ENCODE peak calls at places on chromosomes 5 and 9, in four cellular contexts. N is K562, B is GM12878, G is HepG2. J is an unnamed sample.

GRCh38 chr5:35743644-35744043 is 113.0 kb upstream of the IL7R start:
- DNase-seq in N (no peak), B (no peak), G (no peak), J (no peak)

GRCh38 chr9:93203713-93204469 is 20.0 kb downstream of the WNK2 start:
- DNase-seq in N (no peak), B (no peak), G (no peak), J (no peak)

GRCh38 chr9:91536211-91536691 is 112.6 kb upstream of the NFIL3 start:
- DNase-seq in N (no peak), B (no peak), G (peak; percentile 41), J (no peak)

GRCh38 chr9:36980148-36980974 is 53.7 kb downstream of the PAX5 start:
- DNase-seq in N (peak; percentile 24), B (no peak), G (no peak), J (peak; percentile 53)

GRCh38 chr5:59698207-59698606 is 195.3 kb downstream of the PDE4D start:
- DNase-seq in N (no peak), B (no peak), G (no peak), J (no peak)

GRCh38 chr9:126327750-126328120 is 1.1 kb downstream of the MVB12B start:
- DNase-seq in N (no peak), B (no peak), G (no peak), J (no peak)

GRCh38 chr5:121982500-121983261 is 20.9 kb downstream of the SRFBP1 start:
- DNase-seq in N (no peak), B (no peak), G (no peak), J (no peak)

GRCh38 chr5:74916831-74917710 is 50.9 kb upstream of the FAM169A start:
- DNase-seq in N (no peak), B (no peak), G (peak; percentile 99), J (no peak)

GRCh38 chr5:161630948-161631347 is 54.6 kb upstream of the GABRA6 start:
- DNase-seq in N (no peak), B (no peak), G (no peak), J (no peak)

GRCh38 chr9:72622186-72622585 is 100.8 kb downstream of the TMC1 start:
- DNase-seq in N (no peak), B (no peak), G (no peak), J (no peak)

GRCh38 chr5:16465544-16466432 is at the start of gene ZNF622:
- DNase-seq in N (peak; percentile 97), B (peak; percentile 68), G (peak; percentile 91), J (peak; percentile 86)

GRCh38 chr9:128245293-128246151 is 30.3 kb downstream of the GOLGA2 start:
- DNase-seq in N (peak; percentile 68), B (no peak), G (peak; percentile 72), J (no peak)

GRCh38 chr9:101977614-101978210 is 239.3 kb upstream of the GRIN3A start:
- DNase-seq in N (peak; percentile 25), B (no peak), G (peak; percentile 3), J (no peak)

GRCh38 chr5:42944989-42945388 is 95.1 kb downstream of the ANXA2R start:
- DNase-seq in N (peak; percentile 31), B (no peak), G (no peak), J (no peak)

GRCh38 chr9:130128782-130129424 is 43.3 kb upstream of the NCS1 start:
- DNase-seq in N (peak; percentile 37), B (peak; percentile 79), G (no peak), J (no peak)

GRCh38 chr5:98749046-98749445 is 24.4 kb upstream of the RGMB start:
- DNase-seq in N (no peak), B (no peak), G (no peak), J (no peak)

GRCh38 chr5:83721878-83722779 is 1.5 kb upstream of the HAPLN1 start:
- DNase-seq in N (peak; percentile 23), B (no peak), G (peak; percentile 20), J (peak; percentile 53)

GRCh38 chr5:446864-447263 is 3.9 kb downstream of the EXOC3 start:
- DNase-seq in N (peak; percentile 50), B (no peak), G (peak; percentile 42), J (no peak)

GRCh38 chr5:91357012-91357634 is 26.0 kb downstream of the ARRDC3 start:
- DNase-seq in N (no peak), B (no peak), G (no peak), J (no peak)

GRCh38 chr9:83266618-83267543 is 203.9 kb upstream of the RASEF start:
- DNase-seq in N (peak; percentile 0), B (no peak), G (peak; percentile 78), J (no peak)

GRCh38 chr9:109817146-109817845 is 37.3 kb downstream of the PALM2AKAP2 start:
- DNase-seq in N (no peak), B (no peak), G (no peak), J (peak; percentile 47)

GRCh38 chr5:33685873-33686550 is 205.8 kb downstream of the ADAMTS12 start:
- DNase-seq in N (no peak), B (no peak), G (no peak), J (no peak)

GRCh38 chr5:109161914-109162683 is 247.7 kb downstream of the PJA2 start:
- DNase-seq in N (no peak), B (peak; percentile 34), G (no peak), J (no peak)

GRCh38 chr9:34996905-34997279 is 7.3 kb downstream of the DNAJB5 start:
- DNase-seq in N (no peak), B (no peak), G (no peak), J (no peak)

GRCh38 chr5:129921204-129921603 is 16.9 kb downstream of the CHSY3 start:
- DNase-seq in N (no peak), B (no peak), G (no peak), J (no peak)

GRCh38 chr5:147437161-147437596 is 72.7 kb downstream of the DPYSL3 start:
- DNase-seq in N (no peak), B (no peak), G (no peak), J (no peak)

GRCh38 chr9:135241381-135242380 is 154.2 kb downstream of the OLFM1 start:
- DNase-seq in N (peak; percentile 7), B (no peak), G (no peak), J (no peak)

GRCh38 chr9:27433599-27434325 is 90.3 kb upstream of the IFNK start:
- DNase-seq in N (no peak), B (no peak), G (no peak), J (no peak)

GRCh38 chr9:1328341-1328740 is 278.2 kb downstream of the DMRT2 start:
- DNase-seq in N (no peak), B (no peak), G (no peak), J (no peak)

GRCh38 chr9:136942881-136943230 is 1.7 kb downstream of the FBXW5 start:
- DNase-seq in N (no peak), B (no peak), G (no peak), J (no peak)

GRCh38 chr9:136943291-136944093 is 1.0 kb downstream of the FBXW5 start:
- DNase-seq in N (peak; percentile 50), B (no peak), G (no peak), J (no peak)

GRCh38 chr9:136945333-136946227 is 537 bp downstream of the C8G start:
- DNase-seq in N (no peak), B (no peak), G (peak; percentile 31), J (no peak)

GRCh38 chr9:136944519-136945332 is at the start of the genes C8G and FBXW5:
- DNase-seq in N (peak; percentile 96), B (peak; percentile 72), G (peak; percentile 87), J (peak; percentile 96)

GRCh38 chr9:136944094-136944518 is 432 bp downstream of the FBXW5 start:
- DNase-seq in N (no peak), B (no peak), G (no peak), J (no peak)
- TF ChIP-seq POLR2A in N (no peak), B (no peak), G (no peak), J (no peak)

GRCh38 chr5:58505502-58505901 is 14.3 kb downstream of the GAPT start:
- DNase-seq in N (no peak), B (no peak), G (no peak), J (no peak)
- TF ChIP-seq CBX5 in N (no peak), B (no peak), G (no peak), J (no peak)

GRCh38 chr9:2340046-2340760 is 281.4 kb upstream of the VLDLR start:
- DNase-seq in N (no peak), B (no peak), G (no peak), J (no peak)
- TF ChIP-seq USF2 in N (no peak), B (no peak), G (no peak), J (no peak)

GRCh38 chr5:174725261-174725990 is 1.0 kb downstream of the MSX2 start:
- DNase-seq in N (no peak), B (no peak), G (no peak), J (no peak)

GRCh38 chr5:174722500-174722899 is 1.9 kb upstream of the MSX2 start:
- DNase-seq in N (no peak), B (no peak), G (no peak), J (no peak)

GRCh38 chr5:174724484-174725260 is at the start of gene MSX2:
- DNase-seq in N (no peak), B (no peak), G (no peak), J (peak; percentile 82)

GRCh38 chr5:174723315-174723978 is 935 bp upstream of the MSX2 start:
- DNase-seq in N (no peak), B (no peak), G (no peak), J (no peak)

DNA sequence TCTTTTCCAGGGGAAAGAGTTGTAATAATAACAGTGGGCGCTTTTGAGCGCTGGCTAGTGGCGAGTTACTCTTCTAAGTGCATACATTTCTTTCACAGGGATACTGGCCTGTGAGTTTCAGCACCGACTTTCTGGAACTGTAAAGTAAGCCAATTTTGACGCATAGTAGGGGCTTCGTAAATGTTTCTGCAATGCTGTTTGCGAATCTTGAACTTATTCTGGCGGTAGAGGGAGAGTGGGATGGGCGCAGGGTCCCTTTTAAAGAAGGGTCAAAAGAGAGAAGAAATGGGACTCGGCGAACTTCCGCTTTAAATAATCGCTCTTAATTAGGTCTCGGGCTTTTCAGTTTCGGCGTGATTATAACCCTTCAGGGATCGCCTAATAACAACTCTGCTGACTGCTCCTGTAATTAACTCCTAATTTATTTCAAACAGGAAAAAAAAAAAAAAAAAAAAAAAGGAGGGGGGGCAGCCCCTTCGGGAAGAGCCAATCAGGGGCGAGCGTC is 351 bp upstream of the MSX2 start:
- DNase-seq in N (no peak), B (no peak), G (no peak), J (peak; percentile 54)
- TF ChIP-seq POLR2A in N (no peak), B (no peak), G (no peak), J (no peak)

GRCh38 chr5:132055808-132056609 is 4.4 kb upstream of the IL3 start:
- DNase-seq in N (no peak), B (no peak), G (no peak), J (peak; percentile 32)

GRCh38 chr5:132054697-132055440 is 5.6 kb upstream of the IL3 start:
- DNase-seq in N (no peak), B (no peak), G (no peak), J (no peak)

GRCh38 chr5:132054031-132054696 is 6.3 kb upstream of the IL3 start:
- DNase-seq in N (no peak), B (no peak), G (no peak), J (no peak)

GRCh38 chr5:132056610-132057497 is 3.6 kb upstream of the IL3 start:
- DNase-seq in N (no peak), B (no peak), G (no peak), J (no peak)

DNA sequence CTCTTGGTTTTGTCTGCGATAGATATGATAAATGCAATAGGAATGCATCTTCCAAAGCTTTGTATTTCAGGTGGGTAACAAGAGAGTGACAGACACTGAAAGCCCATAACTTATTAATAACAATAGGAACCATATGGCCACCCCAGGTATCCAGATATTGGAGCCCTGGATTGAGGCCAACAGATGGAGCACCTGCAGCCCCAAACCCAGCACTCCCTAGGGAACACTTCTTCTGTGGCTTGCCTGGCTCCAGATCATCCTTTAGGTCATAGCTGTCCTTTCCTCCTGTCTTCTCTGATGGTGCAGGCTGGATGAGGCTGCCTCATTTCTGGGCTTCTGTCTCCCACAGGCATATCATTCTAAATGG is 5.0 kb upstream of the IL3 start:
- DNase-seq in N (no peak), B (no peak), G (no peak), J (no peak)
- TF ChIP-seq CBX5 in N (no peak), B (no peak), G (no peak), J (no peak)